ENCODE peak calls at places on chromosomes 3 and 15, in eight cellular contexts. A, N, Z, V, Q, M, T and R are unnamed samples.

GRCh38 chr3:133662256-133662773 is 574 bp upstream of the TOPBP1 start:
- DNase-seq in A (no peak), N (no peak), Z (peak; percentile 9), V (peak; percentile 6), Q (peak; percentile 33), M (no peak), T (peak; percentile 65), R (peak; percentile 26)

GRCh38 chr15:81027200-81027599 is 26.5 kb downstream of the TLNRD1 start:
- DNase-seq in A (no peak), N (no peak), Z (no peak), V (no peak), Q (no peak), M (no peak), T (peak; percentile 43), R (no peak)

GRCh38 chr15:25775317-25775912 is 87.7 kb downstream of the ATP10A start:
- DNase-seq in A (no peak), N (no peak), Z (peak; percentile 19), V (no peak), Q (no peak), M (peak; percentile 85), T (peak; percentile 80), R (no peak)

GRCh38 chr3:196198771-196199753 is 12.1 kb downstream of the ZDHHC19 start:
- DNase-seq in A (no peak), N (no peak), Z (no peak), V (peak; percentile 15), Q (no peak), M (peak; percentile 52), T (peak; percentile 66), R (no peak)

GRCh38 chr15:87403973-87404372 is 852.6 kb downstream of the NTRK3 start:
- DNase-seq in A (no peak), N (no peak), Z (no peak), V (no peak), Q (no peak), M (no peak), T (no peak), R (no peak)

GRCh38 chr3:16290827-16291196 is 25.8 kb downstream of the OXNAD1 start:
- DNase-seq in A (no peak), N (no peak), Z (no peak), V (no peak), Q (no peak), M (no peak), T (no peak), R (no peak)

GRCh38 chr3:33146791-33147445 is 33.1 kb downstream of the CRTAP start:
- DNase-seq in A (peak; percentile 51), N (no peak), Z (no peak), V (no peak), Q (no peak), M (no peak), T (no peak), R (peak; percentile 81)

GRCh38 chr3:107761391-107761790 is 238.6 kb downstream of the BBX start:
- DNase-seq in A (no peak), N (no peak), Z (no peak), V (no peak), Q (no peak), M (no peak), T (peak; percentile 79), R (no peak)

GRCh38 chr15:70025413-70026296 is 72.1 kb downstream of the TLE3 start:
- DNase-seq in A (no peak), N (no peak), Z (no peak), V (no peak), Q (no peak), M (peak; percentile 35), T (no peak), R (no peak)

GRCh38 chr3:42394579-42395288 is 15.7 kb downstream of the LYZL4 start:
- DNase-seq in A (no peak), N (no peak), Z (no peak), V (peak; percentile 6), Q (no peak), M (no peak), T (no peak), R (no peak)

GRCh38 chr3:89113887-89114840 is 6.7 kb downstream of the EPHA3 start:
- DNase-seq in A (no peak), N (no peak), Z (peak; percentile 73), V (peak; percentile 52), Q (no peak), M (peak; percentile 75), T (peak; percentile 88), R (peak; percentile 87)

GRCh38 chr15:32683906-32684584 is 33.8 kb upstream of the GREM1 start:
- DNase-seq in A (no peak), N (no peak), Z (peak; percentile 40), V (no peak), Q (no peak), M (no peak), T (no peak), R (peak; percentile 61)

GRCh38 chr15:70318594-70318993 is 220.9 kb upstream of the TLE3 start:
- DNase-seq in A (no peak), N (no peak), Z (no peak), V (no peak), Q (no peak), M (no peak), T (no peak), R (no peak)

GRCh38 chr3:11556851-11557644 is 86.7 kb downstream of the VGLL4 start:
- DNase-seq in A (no peak), N (no peak), Z (no peak), V (no peak), Q (no peak), M (peak; percentile 53), T (no peak), R (no peak)

GRCh38 chr3:39349080-39349479 is 19.6 kb downstream of the CCR8 start:
- DNase-seq in A (no peak), N (no peak), Z (no peak), V (peak; percentile 67), Q (no peak), M (no peak), T (no peak), R (no peak)

GRCh38 chr3:30167511-30168135 is 438.8 kb upstream of the TGFBR2 start:
- DNase-seq in A (no peak), N (no peak), Z (no peak), V (no peak), Q (no peak), M (no peak), T (peak; percentile 40), R (peak; percentile 59)